ENCODE peak calls at places on chromosomes 3 and 15, in four cellular contexts. B is GM12878, C is WTC11, L is HepG2. D is an unnamed sample.

GRCh38 chr3:20539666-20540460 is 353.9 kb upstream of the SGO1 start:
- DNase-seq in C (no peak), L (no peak), B (no peak), D (no peak)

GRCh38 chr3:126261037-126261436 is 80.7 kb upstream of the ALDH1L1 start:
- DNase-seq in L (peak; percentile 62), B (no peak), C (no peak), D (peak; percentile 15)

GRCh38 chr15:66216806-66217205 is 36.7 kb downstream of the MEGF11 start:
- DNase-seq in B (no peak), L (no peak), C (no peak), D (no peak)

GRCh38 chr15:74375303-74375693 is 7.9 kb upstream of the CYP11A1 start:
- DNase-seq in B (no peak), L (peak; percentile 71), C (peak; percentile 88), D (peak; percentile 87)

GRCh38 chr3:52193059-52193458 is 4.9 kb upstream of the ALAS1 start:
- DNase-seq in L (no peak), C (no peak), B (no peak), D (no peak)

GRCh38 chr15:59611277-59612260 is at the start of gene GCNT3:
- DNase-seq in B (no peak), L (peak; percentile 90), C (no peak), D (no peak)

GRCh38 chr3:170033489-170033888 is 4.3 kb upstream of the GPR160 start:
- DNase-seq in B (no peak), L (no peak), C (no peak), D (no peak)

GRCh38 chr15:38612159-38612863 is 47.7 kb upstream of the RASGRP1 start:
- DNase-seq in B (no peak), L (no peak), C (no peak), D (no peak)

GRCh38 chr3:4416961-4417360 is 50.1 kb downstream of the SUMF1 start:
- DNase-seq in C (no peak), L (no peak), B (no peak), D (no peak)

GRCh38 chr15:65192016-65192415 is 6.9 kb upstream of the CLPX start:
- DNase-seq in C (no peak), L (peak; percentile 55), B (no peak), D (no peak)

GRCh38 chr15:47725924-47726323 is 8.6 kb downstream of the SEMA6D start:
- DNase-seq in C (no peak), B (no peak), L (no peak), D (no peak)

GRCh38 chr3:56154297-56154696 is 314.0 kb downstream of the ERC2 start:
- DNase-seq in L (peak; percentile 15), C (no peak), B (no peak), D (no peak)

GRCh38 chr3:53689681-53690080 is 156.5 kb downstream of the CHDH start:
- DNase-seq in C (no peak), B (no peak), L (no peak), D (no peak)

GRCh38 chr15:74387141-74387541 is 19.7 kb upstream of the CYP11A1 start:
- DNase-seq in L (no peak), C (no peak), B (no peak), D (peak; percentile 62)

GRCh38 chr15:51579012-51579411 is 43.6 kb downstream of the DMXL2 start:
- DNase-seq in L (no peak), C (no peak), B (no peak), D (no peak)

GRCh38 chr3:67790043-67790442 is 135.6 kb upstream of the SUCLG2 start:
- DNase-seq in B (peak; percentile 27), C (peak; percentile 75), L (peak; percentile 52), D (peak; percentile 39)

GRCh38 chr15:34365836-34366235 is 1.2 kb downstream of the LPCAT4 start:
- DNase-seq in B (no peak), C (no peak), L (no peak), D (no peak)

GRCh38 chr3:48504051-48504946 is at the start of gene SHISA5:
- DNase-seq in C (peak; percentile 68), L (no peak), B (no peak), D (peak; percentile 62)

GRCh38 chr3:95097493-95097892 is 1034.6 kb downstream of the NSUN3 start:
- DNase-seq in B (no peak), C (no peak), L (no peak), D (no peak)

GRCh38 chr3:120093923-120094775 is at the start of gene GSK3B:
- DNase-seq in L (peak; percentile 48), B (no peak), C (peak; percentile 78), D (no peak)

GRCh38 chr3:191143224-191143623 is 55.8 kb upstream of the OSTN start:
- DNase-seq in C (no peak), B (no peak), L (no peak), D (no peak)

GRCh38 chr15:51825701-51826100 is 3.8 kb upstream of the TMOD3 start:
- DNase-seq in B (no peak), L (no peak), C (no peak), D (no peak)

GRCh38 chr15:38454687-38455071 is 752 bp downstream of the FAM98B start:
- DNase-seq in B (no peak), L (peak; percentile 9), C (no peak), D (no peak)

GRCh38 chr15:67329984-67330733 is 75.6 kb downstream of the IQCH start:
- DNase-seq in B (no peak), C (no peak), L (no peak), D (no peak)

GRCh38 chr3:5768546-5768945 is 581.0 kb downstream of the EDEM1 start:
- DNase-seq in C (no peak), B (no peak), L (no peak), D (no peak)

GRCh38 chr3:129226374-129226773 is 23.0 kb upstream of the COPG1 start:
- DNase-seq in L (no peak), C (no peak), B (no peak), D (peak; percentile 75)

GRCh38 chr15:101427606-101428487 is 61.7 kb downstream of the PCSK6 start:
- DNase-seq in C (no peak), B (no peak), L (no peak), D (no peak)

GRCh38 chr3:134322286-134322685 is 52.0 kb downstream of the AMOTL2 start:
- DNase-seq in L (no peak), B (no peak), C (no peak), D (no peak)

GRCh38 chr3:111903067-111903511 is 44.0 kb downstream of the PHLDB2 start:
- DNase-seq in L (no peak), B (no peak), C (no peak), D (no peak)

GRCh38 chr3:151345854-151346253 is 16.5 kb upstream of the P2RY13 start:
- DNase-seq in L (no peak), C (no peak), B (no peak), D (no peak)

GRCh38 chr15:78306176-78306774 is 6.9 kb upstream of the SKIC8 start:
- DNase-seq in L (no peak), C (no peak), B (no peak), D (peak; percentile 86)

GRCh38 chr15:23503546-23503945 is 56.5 kb upstream of the GOLGA6L2 start:
- DNase-seq in B (no peak), C (no peak), L (no peak), D (no peak)

GRCh38 chr15:25177955-25178801 is 223.4 kb downstream of the SNRPN start:
- DNase-seq in C (peak; percentile 5), B (no peak), L (no peak), D (no peak)

DNA sequence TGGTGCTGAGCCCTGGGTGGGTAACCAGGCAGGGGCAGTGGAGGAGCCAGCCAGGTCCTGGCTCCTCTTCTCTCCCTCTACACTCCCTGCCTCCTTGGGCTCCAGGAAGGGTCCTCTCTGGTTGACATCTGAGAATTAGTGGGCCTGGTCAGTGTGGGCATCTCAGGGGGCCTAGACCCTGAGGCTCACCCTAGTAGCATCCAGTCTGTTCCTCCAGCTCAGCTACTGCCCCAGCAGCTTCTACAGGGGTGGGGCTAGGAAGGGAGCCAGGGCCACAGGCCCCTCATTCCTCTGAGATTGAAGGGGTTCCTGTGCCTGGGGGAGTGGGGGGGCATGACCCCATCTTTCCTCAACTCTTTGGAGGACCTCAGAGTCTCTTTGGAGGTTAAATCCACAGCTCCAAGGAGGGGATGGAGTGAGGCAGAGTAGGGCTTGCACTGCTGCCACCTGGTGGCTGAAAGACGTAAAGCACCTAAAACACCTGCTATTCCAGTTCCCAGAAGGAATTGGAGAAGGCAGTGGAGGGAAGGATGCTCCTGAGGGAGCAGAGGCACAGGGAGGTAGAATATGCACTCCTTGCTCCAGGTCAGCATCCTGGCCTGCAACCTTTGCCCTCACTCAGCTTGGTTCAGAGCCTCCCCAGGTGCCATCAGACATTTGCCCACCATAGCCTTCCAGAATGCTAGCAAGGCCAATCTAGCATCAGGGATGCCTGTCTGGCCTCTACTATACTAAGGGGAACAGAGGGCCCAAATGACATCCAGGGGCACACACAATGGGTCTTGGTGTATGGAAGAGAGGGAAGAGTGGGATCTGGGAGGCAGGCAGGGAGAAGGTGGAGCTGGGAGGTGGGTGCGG is 25.1 kb downstream of the C3orf18 start:
- DNase-seq in B (no peak), L (peak; percentile 40), C (peak; percentile 87), D (peak; percentile 79)
- TF ChIP-seq TCF7 in B (no peak), L (no peak), C (no peak), D (no peak)

GRCh38 chr3:13480340-13481318 is 523 bp downstream of the HDAC11 start:
- DNase-seq in L (no peak), C (peak; percentile 49), B (no peak), D (no peak)

GRCh38 chr3:13479332-13479581 is 849 bp upstream of the HDAC11 start:
- DNase-seq in B (no peak), L (peak; percentile 55), C (no peak), D (no peak)

GRCh38 chr3:13479582-13480339 is at the start of gene HDAC11:
- DNase-seq in B (peak; percentile 81), L (peak; percentile 94), C (peak; percentile 99), D (peak; percentile 100)

GRCh38 chr3:13475871-13476590 is 4.1 kb upstream of the HDAC11 start:
- DNase-seq in C (no peak), L (peak; percentile 90), B (no peak), D (no peak)

GRCh38 chr3:13477946-13478345 is 2.2 kb upstream of the HDAC11 start:
- DNase-seq in L (peak; percentile 49), C (no peak), B (no peak), D (peak; percentile 28)
- TF ChIP-seq TCF7 in L (no peak), C (no peak), B (no peak), D (no peak)

GRCh38 chr3:14460342-14461005 is 58.1 kb downstream of the SLC6A6 start:
- DNase-seq in B (no peak), L (no peak), C (no peak), D (no peak)

GRCh38 chr3:14463330-14464216 is 61.2 kb downstream of the SLC6A6 start:
- DNase-seq in B (no peak), L (no peak), C (peak; percentile 22), D (no peak)

GRCh38 chr3:14461006-14461747 is 58.8 kb downstream of the SLC6A6 start:
- DNase-seq in L (no peak), C (no peak), B (no peak), D (no peak)

GRCh38 chr3:14462738-14463137 is 60.3 kb downstream of the SLC6A6 start:
- DNase-seq in L (no peak), B (no peak), C (no peak), D (no peak)

GRCh38 chr3:14461748-14462324 is 59.4 kb downstream of the SLC6A6 start:
- DNase-seq in B (no peak), L (peak; percentile 50), C (peak; percentile 58), D (peak; percentile 41)
- TF ChIP-seq TCF7 in B (no peak), L (no peak), C (no peak), D (no peak)

GRCh38 chr15:53693729-53694533 is 65.5 kb downstream of the WDR72 start:
- DNase-seq in B (no peak), L (no peak), C (no peak), D (no peak)
- TF ChIP-seq TCF7 in B (no peak), L (no peak), C (no peak), D (no peak)